ENCODE peak calls at places on chromosomes 5 and 9, in five cellular contexts. One of them, this sample, is unnamed.
A peak's percentile ranks its signal among the peaks of the same experiment; 100 is the strongest.

GRCh38 chr5:43078956-43079355 is 38.8 kb upstream of the ANXA2R start:
- DNase-seq in suprapubic skin: no peak
- DNase-seq in H1: no peak
- DNase-seq in sigmoid colon: no peak
- DNase-seq in ovary: no peak
- DNase-seq in this sample: no peak

GRCh38 chr5:151139015-151139414 is 18.6 kb downstream of the ANXA6 start:
- DNase-seq in sigmoid colon: no peak
- DNase-seq in ovary: no peak
- DNase-seq in H1: no peak
- DNase-seq in suprapubic skin: no peak
- DNase-seq in this sample: no peak

GRCh38 chr5:137091473-137091872 is 407.7 kb downstream of the SPOCK1 start:
- DNase-seq in ovary: no peak
- DNase-seq in suprapubic skin: no peak
- DNase-seq in sigmoid colon: no peak
- DNase-seq in H1: no peak
- DNase-seq in this sample: no peak

GRCh38 chr5:119330367-119331183 is 25.2 kb upstream of the TNFAIP8 start:
- DNase-seq in H1: no peak
- DNase-seq in ovary: no peak
- DNase-seq in sigmoid colon: no peak
- DNase-seq in suprapubic skin: no peak
- DNase-seq in this sample: no peak

GRCh38 chr9:38182321-38182720 is 113.3 kb upstream of the SHB start:
- DNase-seq in ovary: no peak
- DNase-seq in suprapubic skin: no peak
- DNase-seq in sigmoid colon: no peak
- DNase-seq in H1: no peak
- DNase-seq in this sample: no peak

GRCh38 chr5:75337366-75338021 is 474 bp downstream of the HMGCR start:
- DNase-seq in ovary: no peak
- DNase-seq in suprapubic skin: no peak
- DNase-seq in H1: no peak
- DNase-seq in sigmoid colon: peak; percentile 73
- DNase-seq in this sample: peak; percentile 47

GRCh38 chr5:147712583-147712982 is 69.9 kb downstream of the JAKMIP2 start:
- DNase-seq in sigmoid colon: no peak
- DNase-seq in suprapubic skin: no peak
- DNase-seq in ovary: no peak
- DNase-seq in H1: no peak
- DNase-seq in this sample: no peak

GRCh38 chr9:106717686-106718085 is 145.3 kb upstream of the ZNF462 start:
- DNase-seq in suprapubic skin: no peak
- DNase-seq in H1: no peak
- DNase-seq in ovary: no peak
- DNase-seq in sigmoid colon: no peak
- DNase-seq in this sample: no peak

GRCh38 chr5:135376961-135377621 is 21.9 kb downstream of the MACROH2A1 start:
- DNase-seq in H1: no peak
- DNase-seq in suprapubic skin: no peak
- DNase-seq in ovary: no peak
- DNase-seq in sigmoid colon: no peak
- DNase-seq in this sample: no peak

GRCh38 chr9:135332516-135332915 is 147.1 kb upstream of the PPP1R26 start:
- DNase-seq in sigmoid colon: no peak
- DNase-seq in ovary: no peak
- DNase-seq in suprapubic skin: no peak
- DNase-seq in H1: no peak
- DNase-seq in this sample: no peak

GRCh38 chr9:38734831-38735230 is 14.9 kb upstream of the FAM240B start:
- DNase-seq in suprapubic skin: no peak
- DNase-seq in H1: no peak
- DNase-seq in ovary: no peak
- DNase-seq in sigmoid colon: no peak
- DNase-seq in this sample: no peak

GRCh38 chr5:112687306-112687705 is 50.4 kb upstream of the APC start:
- DNase-seq in suprapubic skin: no peak
- DNase-seq in H1: no peak
- DNase-seq in ovary: no peak
- DNase-seq in sigmoid colon: no peak
- DNase-seq in this sample: no peak

GRCh38 chr9:93100265-93100636 is 4.2 kb downstream of the CARD19 start:
- DNase-seq in sigmoid colon: peak; percentile 53
- DNase-seq in H1: no peak
- DNase-seq in ovary: peak; percentile 10
- DNase-seq in suprapubic skin: no peak
- DNase-seq in this sample: peak; percentile 3

GRCh38 chr9:110351009-110351467 is 13.4 kb upstream of the TXNDC8 start:
- DNase-seq in ovary: no peak
- DNase-seq in sigmoid colon: no peak
- DNase-seq in suprapubic skin: no peak
- DNase-seq in H1: no peak
- DNase-seq in this sample: no peak

GRCh38 chr9:88733651-88734470 is 198.9 kb downstream of the NXNL2 start:
- DNase-seq in suprapubic skin: peak; percentile 86
- DNase-seq in sigmoid colon: no peak
- DNase-seq in ovary: no peak
- DNase-seq in H1: no peak
- DNase-seq in this sample: no peak

GRCh38 chr5:153276151-153276550 is 214.3 kb upstream of the GRIA1 start:
- DNase-seq in ovary: no peak
- DNase-seq in suprapubic skin: no peak
- DNase-seq in sigmoid colon: no peak
- DNase-seq in H1: peak; percentile 76
- DNase-seq in this sample: no peak

GRCh38 chr5:65102826-65103673 is 334.3 kb downstream of the CWC27 start:
- DNase-seq in H1: peak; percentile 75
- DNase-seq in ovary: peak; percentile 66
- DNase-seq in sigmoid colon: peak; percentile 85
- DNase-seq in suprapubic skin: no peak
- DNase-seq in this sample: peak; percentile 70

GRCh38 chr5:138789771-138790242 is 36.6 kb downstream of the CTNNA1 start:
- DNase-seq in sigmoid colon: no peak
- DNase-seq in suprapubic skin: no peak
- DNase-seq in H1: no peak
- DNase-seq in ovary: no peak
- DNase-seq in this sample: no peak

GRCh38 chr5:73531356-73531755 is 33.1 kb downstream of the BTF3 start:
- DNase-seq in ovary: no peak
- DNase-seq in suprapubic skin: no peak
- DNase-seq in H1: no peak
- DNase-seq in sigmoid colon: no peak
- DNase-seq in this sample: no peak

GRCh38 chr5:102617857-102618187 is 119.0 kb upstream of the SLCO6A1 start:
- DNase-seq in H1: no peak
- DNase-seq in suprapubic skin: no peak
- DNase-seq in ovary: no peak
- DNase-seq in sigmoid colon: peak; percentile 71
- DNase-seq in this sample: peak; percentile 21

GRCh38 chr5:52776116-52776515 is 11.6 kb upstream of the ITGA1 start:
- DNase-seq in sigmoid colon: no peak
- DNase-seq in suprapubic skin: no peak
- DNase-seq in ovary: no peak
- DNase-seq in H1: no peak
- DNase-seq in this sample: no peak

GRCh38 chr9:86966852-86967511 is 19.7 kb upstream of the GAS1 start:
- DNase-seq in suprapubic skin: no peak
- DNase-seq in ovary: no peak
- DNase-seq in sigmoid colon: peak; percentile 83
- DNase-seq in H1: no peak
- DNase-seq in this sample: peak; percentile 12

GRCh38 chr5:132003170-132003744 is 8.2 kb downstream of the ACSL6 start:
- DNase-seq in ovary: no peak
- DNase-seq in sigmoid colon: no peak
- DNase-seq in H1: peak; percentile 70
- DNase-seq in suprapubic skin: no peak
- DNase-seq in this sample: no peak

GRCh38 chr9:9893837-9894236 is 719.0 kb downstream of the PTPRD start:
- DNase-seq in suprapubic skin: no peak
- DNase-seq in H1: no peak
- DNase-seq in ovary: no peak
- DNase-seq in sigmoid colon: no peak
- DNase-seq in this sample: no peak

GRCh38 chr5:53831496-53831895 is 271.1 kb downstream of the NDUFS4 start:
- DNase-seq in suprapubic skin: no peak
- DNase-seq in ovary: no peak
- DNase-seq in sigmoid colon: no peak
- DNase-seq in H1: no peak
- DNase-seq in this sample: no peak

GRCh38 chr9:87816041-87816440 is 66.6 kb upstream of the SPATA31E1 start:
- DNase-seq in sigmoid colon: no peak
- DNase-seq in suprapubic skin: no peak
- DNase-seq in H1: no peak
- DNase-seq in ovary: no peak
- DNase-seq in this sample: no peak

GRCh38 chr5:66010476-66010875 is 84.1 kb downstream of the ERBIN start:
- DNase-seq in H1: no peak
- DNase-seq in ovary: no peak
- DNase-seq in suprapubic skin: no peak
- DNase-seq in sigmoid colon: no peak
- DNase-seq in this sample: no peak

GRCh38 chr5:36494028-36494427 is 112.4 kb upstream of the SLC1A3 start:
- DNase-seq in suprapubic skin: no peak
- DNase-seq in ovary: no peak
- DNase-seq in H1: no peak
- DNase-seq in sigmoid colon: no peak
- DNase-seq in this sample: no peak

GRCh38 chr9:14313378-14313940 is 482 bp downstream of the NFIB start:
- DNase-seq in sigmoid colon: no peak
- DNase-seq in H1: peak; percentile 66
- DNase-seq in suprapubic skin: no peak
- DNase-seq in ovary: no peak
- DNase-seq in this sample: peak; percentile 33

GRCh38 chr5:73448451-73449136 is at the start of gene FOXD1:
- DNase-seq in ovary: peak; percentile 60
- DNase-seq in suprapubic skin: no peak
- DNase-seq in H1: peak; percentile 88
- DNase-seq in sigmoid colon: peak; percentile 75
- DNase-seq in this sample: peak; percentile 58

GRCh38 chr5:143019614-143020515 is 249.7 kb downstream of the ARHGAP26 start:
- DNase-seq in ovary: no peak
- DNase-seq in H1: no peak
- DNase-seq in suprapubic skin: no peak
- DNase-seq in sigmoid colon: no peak
- DNase-seq in this sample: no peak
- TF ChIP-seq EP300 in ovary: no peak
- TF ChIP-seq EP300 in H1: no peak
- TF ChIP-seq EP300 in suprapubic skin: no peak
- TF ChIP-seq EP300 in sigmoid colon: no peak
- TF ChIP-seq EP300 in this sample: no peak

DNA sequence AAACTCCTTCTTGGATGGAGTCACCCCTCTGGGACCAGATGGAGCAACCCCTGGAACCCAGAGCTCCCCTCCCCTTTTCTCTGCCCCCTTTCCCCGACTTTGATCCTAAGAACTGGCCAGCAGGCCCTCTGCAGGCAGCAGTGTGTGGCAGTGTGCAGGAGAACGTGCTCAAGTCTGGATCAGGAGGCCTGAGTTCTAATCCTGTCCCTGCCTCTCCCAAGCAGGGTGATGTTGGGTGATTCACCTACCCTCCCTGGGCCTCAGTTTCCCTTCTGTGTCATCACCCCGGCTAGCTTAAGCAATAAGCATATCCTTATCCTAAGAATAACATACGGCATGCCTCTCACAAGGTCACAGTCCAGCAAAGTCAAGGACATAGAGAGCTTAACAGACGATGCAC is 67.6 kb downstream of the C9orf50 start:
- DNase-seq in ovary: peak; percentile 12
- DNase-seq in suprapubic skin: no peak
- DNase-seq in H1: no peak
- DNase-seq in sigmoid colon: no peak
- DNase-seq in this sample: no peak
- TF ChIP-seq CTCF in ovary: no peak
- TF ChIP-seq CTCF in suprapubic skin: no peak
- TF ChIP-seq CTCF in H1: no peak
- TF ChIP-seq CTCF in sigmoid colon: no peak
- TF ChIP-seq CTCF in this sample: no peak

GRCh38 chr5:157598350-157598936 is 22.9 kb upstream of the ADAM19 start:
- DNase-seq in ovary: no peak
- DNase-seq in H1: no peak
- DNase-seq in sigmoid colon: no peak
- DNase-seq in suprapubic skin: no peak
- DNase-seq in this sample: no peak

GRCh38 chr5:157596449-157596848 is 20.9 kb upstream of the ADAM19 start:
- DNase-seq in ovary: no peak
- DNase-seq in H1: no peak
- DNase-seq in sigmoid colon: no peak
- DNase-seq in suprapubic skin: no peak
- DNase-seq in this sample: peak; percentile 41

GRCh38 chr5:157594675-157595074 is 19.1 kb upstream of the ADAM19 start:
- DNase-seq in ovary: no peak
- DNase-seq in H1: no peak
- DNase-seq in suprapubic skin: no peak
- DNase-seq in sigmoid colon: no peak
- DNase-seq in this sample: no peak

GRCh38 chr5:157599565-157599964 is 24.0 kb upstream of the ADAM19 start:
- DNase-seq in suprapubic skin: no peak
- DNase-seq in sigmoid colon: no peak
- DNase-seq in H1: no peak
- DNase-seq in ovary: no peak
- DNase-seq in this sample: no peak

DNA sequence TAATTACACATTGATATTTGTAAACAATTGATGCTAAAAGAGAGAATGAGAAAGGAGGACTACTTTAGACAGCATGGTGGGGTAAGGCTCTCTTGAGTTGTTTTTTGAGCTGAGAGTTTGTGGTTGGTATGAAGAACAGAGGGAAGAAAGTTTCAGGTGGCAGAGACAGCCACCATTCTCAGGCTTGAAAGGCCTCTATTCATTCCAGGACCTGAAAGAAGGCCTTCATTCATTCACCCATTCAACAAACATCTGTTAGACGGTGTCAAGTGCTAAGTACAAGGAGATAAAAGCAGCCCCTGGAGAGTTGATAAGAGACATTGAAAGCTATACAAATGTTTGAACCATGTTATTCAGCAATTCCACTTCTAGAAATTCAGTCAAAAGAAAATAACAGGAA is 21.7 kb upstream of the ADAM19 start:
- DNase-seq in ovary: no peak
- DNase-seq in sigmoid colon: no peak
- DNase-seq in H1: no peak
- DNase-seq in suprapubic skin: no peak
- DNase-seq in this sample: no peak
- H3K4me1 ChIP-seq in ovary: no peaks in the 10 kb centered on the region
- H3K4me1 ChIP-seq in sigmoid colon: no peaks in the 10 kb centered on the region
- H3K4me1 ChIP-seq in H1: no peaks in the 10 kb centered on the region
- H3K4me1 ChIP-seq in suprapubic skin: no peaks in the 10 kb centered on the region
- H3K4me1 ChIP-seq in this sample: no peaks in the 10 kb centered on the region

DNA sequence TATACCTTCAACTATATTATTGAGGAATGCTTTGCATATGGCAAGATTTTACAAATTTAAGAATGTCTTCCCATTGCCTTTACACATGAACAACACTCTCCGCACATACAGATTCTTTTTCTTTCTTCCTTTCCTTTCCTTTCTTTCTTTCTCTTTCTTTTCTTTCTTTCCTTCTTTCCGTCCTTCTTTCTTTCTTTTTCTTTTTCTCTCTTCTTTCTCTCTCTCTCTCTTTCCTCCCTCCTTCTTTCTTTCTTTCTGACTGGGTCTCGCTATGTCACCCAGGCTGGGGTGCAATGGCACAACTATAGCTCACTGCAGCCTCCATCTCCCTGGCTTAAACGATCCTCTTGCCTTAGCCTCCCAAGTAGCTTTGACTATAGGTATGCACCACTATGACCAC is 13.8 kb downstream of the WDR31 start:
- DNase-seq in H1: no peak
- DNase-seq in suprapubic skin: no peak
- DNase-seq in sigmoid colon: no peak
- DNase-seq in ovary: no peak
- DNase-seq in this sample: no peak
- TF ChIP-seq EP300 in H1: no peak
- TF ChIP-seq EP300 in suprapubic skin: no peak
- TF ChIP-seq EP300 in sigmoid colon: no peak
- TF ChIP-seq EP300 in ovary: no peak
- TF ChIP-seq EP300 in this sample: no peak